ENCODE peak calls at places on chromosomes 12 and 14, in nine cellular contexts. One of them, this sample, is unnamed.

GRCh38 chr12:81530352-81530751 is 228.8 kb downstream of the PPFIA2 start:
- DNase-seq in stimulated activated CD4-positive, alpha-beta T cell treated with anti-CD3 and anti-CD28 coated beads, Interleukin-15, amount 100 ng/mL, for 1 hour: no peak
- DNase-seq in Ammon's horn: no peak
- DNase-seq in H9: no peak
- DNase-seq in HFFc6: no peak
- DNase-seq in naive B cell: no peak
- DNase-seq in DMS79 treated with DMSO at 0.1 percent for 48 hours: no peak
- DNase-seq in activated naive CD4-positive, alpha-beta T cell: no peak
- DNase-seq in activated CD4-positive, alpha-beta T cell treated with anti-CD3 and anti-CD28 coated beads for 48 hours: no peak
- DNase-seq in this sample: no peak

GRCh38 chr14:79708991-79709390 is 502.3 kb downstream of the DIO2 start:
- DNase-seq in naive B cell: no peak
- DNase-seq in Ammon's horn: no peak
- DNase-seq in activated CD4-positive, alpha-beta T cell treated with anti-CD3 and anti-CD28 coated beads for 48 hours: no peak
- DNase-seq in H9: no peak
- DNase-seq in DMS79 treated with DMSO at 0.1 percent for 48 hours: no peak
- DNase-seq in stimulated activated CD4-positive, alpha-beta T cell treated with anti-CD3 and anti-CD28 coated beads, Interleukin-15, amount 100 ng/mL, for 1 hour: no peak
- DNase-seq in HFFc6: no peak
- DNase-seq in activated naive CD4-positive, alpha-beta T cell: no peak
- DNase-seq in this sample: no peak

GRCh38 chr12:132426349-132427176 is 63.4 kb upstream of the FBRSL1 start:
- DNase-seq in Ammon's horn: no peak
- DNase-seq in stimulated activated CD4-positive, alpha-beta T cell treated with anti-CD3 and anti-CD28 coated beads, Interleukin-15, amount 100 ng/mL, for 1 hour: no peak
- DNase-seq in activated CD4-positive, alpha-beta T cell treated with anti-CD3 and anti-CD28 coated beads for 48 hours: no peak
- DNase-seq in DMS79 treated with DMSO at 0.1 percent for 48 hours: no peak
- DNase-seq in H9: no peak
- DNase-seq in HFFc6: no peak
- DNase-seq in naive B cell: no peak
- DNase-seq in activated naive CD4-positive, alpha-beta T cell: no peak
- DNase-seq in this sample: no peak

GRCh38 chr12:68489273-68489672 is 121.4 kb upstream of the RAP1B start:
- DNase-seq in DMS79 treated with DMSO at 0.1 percent for 48 hours: no peak
- DNase-seq in HFFc6: no peak
- DNase-seq in naive B cell: no peak
- DNase-seq in H9: no peak
- DNase-seq in stimulated activated CD4-positive, alpha-beta T cell treated with anti-CD3 and anti-CD28 coated beads, Interleukin-15, amount 100 ng/mL, for 1 hour: no peak
- DNase-seq in Ammon's horn: no peak
- DNase-seq in activated CD4-positive, alpha-beta T cell treated with anti-CD3 and anti-CD28 coated beads for 48 hours: no peak
- DNase-seq in activated naive CD4-positive, alpha-beta T cell: no peak
- DNase-seq in this sample: no peak

GRCh38 chr14:103546651-103547454 is 15.6 kb downstream of the BAG5 start:
- DNase-seq in DMS79 treated with DMSO at 0.1 percent for 48 hours: peak; percentile 58
- DNase-seq in stimulated activated CD4-positive, alpha-beta T cell treated with anti-CD3 and anti-CD28 coated beads, Interleukin-15, amount 100 ng/mL, for 1 hour: peak; percentile 54
- DNase-seq in Ammon's horn: peak; percentile 84
- DNase-seq in activated CD4-positive, alpha-beta T cell treated with anti-CD3 and anti-CD28 coated beads for 48 hours: peak; percentile 85
- DNase-seq in H9: peak; percentile 87
- DNase-seq in activated naive CD4-positive, alpha-beta T cell: peak; percentile 63
- DNase-seq in HFFc6: peak; percentile 21
- DNase-seq in naive B cell: peak; percentile 74
- DNase-seq in this sample: peak; percentile 94

GRCh38 chr14:63273717-63274673 is 44.7 kb downstream of the GPHB5 start:
- DNase-seq in HFFc6: no peak
- DNase-seq in stimulated activated CD4-positive, alpha-beta T cell treated with anti-CD3 and anti-CD28 coated beads, Interleukin-15, amount 100 ng/mL, for 1 hour: no peak
- DNase-seq in activated CD4-positive, alpha-beta T cell treated with anti-CD3 and anti-CD28 coated beads for 48 hours: no peak
- DNase-seq in Ammon's horn: peak; percentile 41
- DNase-seq in DMS79 treated with DMSO at 0.1 percent for 48 hours: no peak
- DNase-seq in H9: no peak
- DNase-seq in activated naive CD4-positive, alpha-beta T cell: no peak
- DNase-seq in naive B cell: no peak
- DNase-seq in this sample: peak; percentile 50

GRCh38 chr14:98594156-98594555 is 677.8 kb downstream of the BCL11B start:
- DNase-seq in Ammon's horn: peak; percentile 11
- DNase-seq in stimulated activated CD4-positive, alpha-beta T cell treated with anti-CD3 and anti-CD28 coated beads, Interleukin-15, amount 100 ng/mL, for 1 hour: no peak
- DNase-seq in H9: no peak
- DNase-seq in naive B cell: no peak
- DNase-seq in DMS79 treated with DMSO at 0.1 percent for 48 hours: no peak
- DNase-seq in HFFc6: no peak
- DNase-seq in activated CD4-positive, alpha-beta T cell treated with anti-CD3 and anti-CD28 coated beads for 48 hours: no peak
- DNase-seq in activated naive CD4-positive, alpha-beta T cell: no peak
- DNase-seq in this sample: no peak

GRCh38 chr12:110619534-110619953 is 5.6 kb downstream of the TCTN1 start:
- DNase-seq in stimulated activated CD4-positive, alpha-beta T cell treated with anti-CD3 and anti-CD28 coated beads, Interleukin-15, amount 100 ng/mL, for 1 hour: no peak
- DNase-seq in DMS79 treated with DMSO at 0.1 percent for 48 hours: no peak
- DNase-seq in naive B cell: peak; percentile 49
- DNase-seq in Ammon's horn: no peak
- DNase-seq in H9: no peak
- DNase-seq in activated CD4-positive, alpha-beta T cell treated with anti-CD3 and anti-CD28 coated beads for 48 hours: peak; percentile 61
- DNase-seq in activated naive CD4-positive, alpha-beta T cell: no peak
- DNase-seq in HFFc6: peak; percentile 5
- DNase-seq in this sample: no peak

GRCh38 chr14:89249296-89249565 is 167.8 kb downstream of the FOXN3 start:
- DNase-seq in activated naive CD4-positive, alpha-beta T cell: no peak
- DNase-seq in activated CD4-positive, alpha-beta T cell treated with anti-CD3 and anti-CD28 coated beads for 48 hours: no peak
- DNase-seq in stimulated activated CD4-positive, alpha-beta T cell treated with anti-CD3 and anti-CD28 coated beads, Interleukin-15, amount 100 ng/mL, for 1 hour: no peak
- DNase-seq in H9: peak; percentile 39
- DNase-seq in Ammon's horn: no peak
- DNase-seq in naive B cell: no peak
- DNase-seq in HFFc6: no peak
- DNase-seq in DMS79 treated with DMSO at 0.1 percent for 48 hours: peak; percentile 96
- DNase-seq in this sample: no peak

GRCh38 chr12:8698132-8698829 is 490 bp downstream of the RIMKLB start:
- DNase-seq in activated CD4-positive, alpha-beta T cell treated with anti-CD3 and anti-CD28 coated beads for 48 hours: peak; percentile 49
- DNase-seq in H9: peak; percentile 78
- DNase-seq in stimulated activated CD4-positive, alpha-beta T cell treated with anti-CD3 and anti-CD28 coated beads, Interleukin-15, amount 100 ng/mL, for 1 hour: peak; percentile 11
- DNase-seq in Ammon's horn: peak; percentile 36
- DNase-seq in DMS79 treated with DMSO at 0.1 percent for 48 hours: no peak
- DNase-seq in activated naive CD4-positive, alpha-beta T cell: peak; percentile 38
- DNase-seq in HFFc6: peak; percentile 7
- DNase-seq in naive B cell: peak; percentile 74
- DNase-seq in this sample: peak; percentile 54

GRCh38 chr12:52823761-52824450 is 10.0 kb upstream of the KRT4 start:
- DNase-seq in activated CD4-positive, alpha-beta T cell treated with anti-CD3 and anti-CD28 coated beads for 48 hours: no peak
- DNase-seq in activated naive CD4-positive, alpha-beta T cell: no peak
- DNase-seq in HFFc6: no peak
- DNase-seq in H9: no peak
- DNase-seq in stimulated activated CD4-positive, alpha-beta T cell treated with anti-CD3 and anti-CD28 coated beads, Interleukin-15, amount 100 ng/mL, for 1 hour: no peak
- DNase-seq in naive B cell: no peak
- DNase-seq in Ammon's horn: no peak
- DNase-seq in DMS79 treated with DMSO at 0.1 percent for 48 hours: no peak
- DNase-seq in this sample: no peak

GRCh38 chr12:49061157-49061650 is 610 bp upstream of the KMT2D start:
- DNase-seq in stimulated activated CD4-positive, alpha-beta T cell treated with anti-CD3 and anti-CD28 coated beads, Interleukin-15, amount 100 ng/mL, for 1 hour: no peak
- DNase-seq in naive B cell: no peak
- DNase-seq in DMS79 treated with DMSO at 0.1 percent for 48 hours: no peak
- DNase-seq in activated naive CD4-positive, alpha-beta T cell: no peak
- DNase-seq in H9: no peak
- DNase-seq in HFFc6: no peak
- DNase-seq in Ammon's horn: no peak
- DNase-seq in activated CD4-positive, alpha-beta T cell treated with anti-CD3 and anti-CD28 coated beads for 48 hours: no peak
- DNase-seq in this sample: no peak

GRCh38 chr14:92577321-92577742 is 63.8 kb downstream of the RIN3 start:
- DNase-seq in activated CD4-positive, alpha-beta T cell treated with anti-CD3 and anti-CD28 coated beads for 48 hours: peak; percentile 47
- DNase-seq in activated naive CD4-positive, alpha-beta T cell: no peak
- DNase-seq in Ammon's horn: no peak
- DNase-seq in naive B cell: peak; percentile 48
- DNase-seq in stimulated activated CD4-positive, alpha-beta T cell treated with anti-CD3 and anti-CD28 coated beads, Interleukin-15, amount 100 ng/mL, for 1 hour: no peak
- DNase-seq in H9: no peak
- DNase-seq in DMS79 treated with DMSO at 0.1 percent for 48 hours: no peak
- DNase-seq in HFFc6: no peak
- DNase-seq in this sample: no peak

GRCh38 chr14:56118611-56119181 is 485 bp downstream of the PELI2 start:
- DNase-seq in HFFc6: no peak
- DNase-seq in DMS79 treated with DMSO at 0.1 percent for 48 hours: no peak
- DNase-seq in H9: no peak
- DNase-seq in naive B cell: no peak
- DNase-seq in activated CD4-positive, alpha-beta T cell treated with anti-CD3 and anti-CD28 coated beads for 48 hours: peak; percentile 31
- DNase-seq in Ammon's horn: peak; percentile 45
- DNase-seq in activated naive CD4-positive, alpha-beta T cell: no peak
- DNase-seq in stimulated activated CD4-positive, alpha-beta T cell treated with anti-CD3 and anti-CD28 coated beads, Interleukin-15, amount 100 ng/mL, for 1 hour: no peak
- DNase-seq in this sample: no peak

GRCh38 chr12:25384954-25385216 is 134.2 kb upstream of the KRAS start:
- DNase-seq in activated naive CD4-positive, alpha-beta T cell: no peak
- DNase-seq in stimulated activated CD4-positive, alpha-beta T cell treated with anti-CD3 and anti-CD28 coated beads, Interleukin-15, amount 100 ng/mL, for 1 hour: no peak
- DNase-seq in activated CD4-positive, alpha-beta T cell treated with anti-CD3 and anti-CD28 coated beads for 48 hours: no peak
- DNase-seq in HFFc6: no peak
- DNase-seq in Ammon's horn: no peak
- DNase-seq in H9: no peak
- DNase-seq in DMS79 treated with DMSO at 0.1 percent for 48 hours: no peak
- DNase-seq in naive B cell: no peak
- DNase-seq in this sample: no peak

GRCh38 chr14:52735921-52736489 is 6.0 kb downstream of the STYX start:
- DNase-seq in HFFc6: no peak
- DNase-seq in activated naive CD4-positive, alpha-beta T cell: no peak
- DNase-seq in stimulated activated CD4-positive, alpha-beta T cell treated with anti-CD3 and anti-CD28 coated beads, Interleukin-15, amount 100 ng/mL, for 1 hour: no peak
- DNase-seq in DMS79 treated with DMSO at 0.1 percent for 48 hours: no peak
- DNase-seq in naive B cell: no peak
- DNase-seq in activated CD4-positive, alpha-beta T cell treated with anti-CD3 and anti-CD28 coated beads for 48 hours: no peak
- DNase-seq in H9: no peak
- DNase-seq in Ammon's horn: no peak
- DNase-seq in this sample: no peak

GRCh38 chr14:88493392-88494185 is 61.2 kb downstream of the PTPN21 start:
- DNase-seq in DMS79 treated with DMSO at 0.1 percent for 48 hours: no peak
- DNase-seq in HFFc6: no peak
- DNase-seq in activated CD4-positive, alpha-beta T cell treated with anti-CD3 and anti-CD28 coated beads for 48 hours: no peak
- DNase-seq in Ammon's horn: no peak
- DNase-seq in stimulated activated CD4-positive, alpha-beta T cell treated with anti-CD3 and anti-CD28 coated beads, Interleukin-15, amount 100 ng/mL, for 1 hour: no peak
- DNase-seq in naive B cell: no peak
- DNase-seq in activated naive CD4-positive, alpha-beta T cell: no peak
- DNase-seq in H9: no peak
- DNase-seq in this sample: no peak

GRCh38 chr14:92673601-92674000 is 74.8 kb downstream of the LGMN start:
- DNase-seq in stimulated activated CD4-positive, alpha-beta T cell treated with anti-CD3 and anti-CD28 coated beads, Interleukin-15, amount 100 ng/mL, for 1 hour: no peak
- DNase-seq in HFFc6: no peak
- DNase-seq in activated naive CD4-positive, alpha-beta T cell: no peak
- DNase-seq in naive B cell: no peak
- DNase-seq in activated CD4-positive, alpha-beta T cell treated with anti-CD3 and anti-CD28 coated beads for 48 hours: no peak
- DNase-seq in DMS79 treated with DMSO at 0.1 percent for 48 hours: no peak
- DNase-seq in Ammon's horn: no peak
- DNase-seq in H9: no peak
- DNase-seq in this sample: no peak

GRCh38 chr14:63551338-63551737 is 8.2 kb upstream of the PPP2R5E start:
- DNase-seq in activated naive CD4-positive, alpha-beta T cell: no peak
- DNase-seq in naive B cell: no peak
- DNase-seq in Ammon's horn: no peak
- DNase-seq in H9: no peak
- DNase-seq in activated CD4-positive, alpha-beta T cell treated with anti-CD3 and anti-CD28 coated beads for 48 hours: no peak
- DNase-seq in DMS79 treated with DMSO at 0.1 percent for 48 hours: no peak
- DNase-seq in stimulated activated CD4-positive, alpha-beta T cell treated with anti-CD3 and anti-CD28 coated beads, Interleukin-15, amount 100 ng/mL, for 1 hour: no peak
- DNase-seq in HFFc6: no peak
- DNase-seq in this sample: no peak

GRCh38 chr12:92735131-92735721 is 32.4 kb downstream of the PLEKHG7 start:
- DNase-seq in naive B cell: no peak
- DNase-seq in HFFc6: peak; percentile 87
- DNase-seq in H9: no peak
- DNase-seq in DMS79 treated with DMSO at 0.1 percent for 48 hours: peak; percentile 83
- DNase-seq in Ammon's horn: peak; percentile 69
- DNase-seq in stimulated activated CD4-positive, alpha-beta T cell treated with anti-CD3 and anti-CD28 coated beads, Interleukin-15, amount 100 ng/mL, for 1 hour: no peak
- DNase-seq in activated CD4-positive, alpha-beta T cell treated with anti-CD3 and anti-CD28 coated beads for 48 hours: no peak
- DNase-seq in activated naive CD4-positive, alpha-beta T cell: no peak
- DNase-seq in this sample: peak; percentile 58

GRCh38 chr12:57892232-57892987 is 45.9 kb upstream of the CTDSP2 start:
- DNase-seq in activated naive CD4-positive, alpha-beta T cell: no peak
- DNase-seq in Ammon's horn: no peak
- DNase-seq in stimulated activated CD4-positive, alpha-beta T cell treated with anti-CD3 and anti-CD28 coated beads, Interleukin-15, amount 100 ng/mL, for 1 hour: no peak
- DNase-seq in HFFc6: no peak
- DNase-seq in DMS79 treated with DMSO at 0.1 percent for 48 hours: no peak
- DNase-seq in naive B cell: no peak
- DNase-seq in H9: no peak
- DNase-seq in activated CD4-positive, alpha-beta T cell treated with anti-CD3 and anti-CD28 coated beads for 48 hours: no peak
- DNase-seq in this sample: no peak

GRCh38 chr14:33747749-33748148 is 203.1 kb downstream of the EGLN3 start:
- DNase-seq in activated CD4-positive, alpha-beta T cell treated with anti-CD3 and anti-CD28 coated beads for 48 hours: no peak
- DNase-seq in Ammon's horn: no peak
- DNase-seq in DMS79 treated with DMSO at 0.1 percent for 48 hours: no peak
- DNase-seq in naive B cell: no peak
- DNase-seq in stimulated activated CD4-positive, alpha-beta T cell treated with anti-CD3 and anti-CD28 coated beads, Interleukin-15, amount 100 ng/mL, for 1 hour: no peak
- DNase-seq in HFFc6: no peak
- DNase-seq in H9: no peak
- DNase-seq in activated naive CD4-positive, alpha-beta T cell: no peak
- DNase-seq in this sample: no peak

GRCh38 chr14:65846469-65846868 is 433.9 kb downstream of the FUT8 start:
- DNase-seq in DMS79 treated with DMSO at 0.1 percent for 48 hours: peak; percentile 45
- DNase-seq in naive B cell: no peak
- DNase-seq in stimulated activated CD4-positive, alpha-beta T cell treated with anti-CD3 and anti-CD28 coated beads, Interleukin-15, amount 100 ng/mL, for 1 hour: no peak
- DNase-seq in activated naive CD4-positive, alpha-beta T cell: no peak
- DNase-seq in HFFc6: no peak
- DNase-seq in H9: no peak
- DNase-seq in activated CD4-positive, alpha-beta T cell treated with anti-CD3 and anti-CD28 coated beads for 48 hours: no peak
- DNase-seq in Ammon's horn: peak; percentile 29
- DNase-seq in this sample: no peak

GRCh38 chr12:74415633-74416032 is 122.0 kb upstream of the ATXN7L3B start:
- DNase-seq in naive B cell: no peak
- DNase-seq in stimulated activated CD4-positive, alpha-beta T cell treated with anti-CD3 and anti-CD28 coated beads, Interleukin-15, amount 100 ng/mL, for 1 hour: no peak
- DNase-seq in activated naive CD4-positive, alpha-beta T cell: no peak
- DNase-seq in HFFc6: peak; percentile 10
- DNase-seq in Ammon's horn: peak; percentile 52
- DNase-seq in H9: no peak
- DNase-seq in activated CD4-positive, alpha-beta T cell treated with anti-CD3 and anti-CD28 coated beads for 48 hours: no peak
- DNase-seq in DMS79 treated with DMSO at 0.1 percent for 48 hours: no peak
- DNase-seq in this sample: no peak

GRCh38 chr14:80644826-80645225 is 296.7 kb downstream of the CEP128 start:
- DNase-seq in DMS79 treated with DMSO at 0.1 percent for 48 hours: no peak
- DNase-seq in stimulated activated CD4-positive, alpha-beta T cell treated with anti-CD3 and anti-CD28 coated beads, Interleukin-15, amount 100 ng/mL, for 1 hour: no peak
- DNase-seq in H9: no peak
- DNase-seq in HFFc6: no peak
- DNase-seq in Ammon's horn: no peak
- DNase-seq in activated naive CD4-positive, alpha-beta T cell: no peak
- DNase-seq in naive B cell: no peak
- DNase-seq in activated CD4-positive, alpha-beta T cell treated with anti-CD3 and anti-CD28 coated beads for 48 hours: no peak
- DNase-seq in this sample: no peak

GRCh38 chr14:51781352-51781751 is 79.1 kb upstream of the GNG2 start:
- DNase-seq in HFFc6: no peak
- DNase-seq in Ammon's horn: no peak
- DNase-seq in naive B cell: no peak
- DNase-seq in H9: no peak
- DNase-seq in activated CD4-positive, alpha-beta T cell treated with anti-CD3 and anti-CD28 coated beads for 48 hours: no peak
- DNase-seq in activated naive CD4-positive, alpha-beta T cell: no peak
- DNase-seq in stimulated activated CD4-positive, alpha-beta T cell treated with anti-CD3 and anti-CD28 coated beads, Interleukin-15, amount 100 ng/mL, for 1 hour: no peak
- DNase-seq in DMS79 treated with DMSO at 0.1 percent for 48 hours: no peak
- DNase-seq in this sample: no peak

GRCh38 chr14:106268013-106268727 is 741.8 kb downstream of the TMEM121 start:
- DNase-seq in Ammon's horn: no peak
- DNase-seq in DMS79 treated with DMSO at 0.1 percent for 48 hours: no peak
- DNase-seq in activated CD4-positive, alpha-beta T cell treated with anti-CD3 and anti-CD28 coated beads for 48 hours: peak; percentile 95
- DNase-seq in naive B cell: peak; percentile 57
- DNase-seq in stimulated activated CD4-positive, alpha-beta T cell treated with anti-CD3 and anti-CD28 coated beads, Interleukin-15, amount 100 ng/mL, for 1 hour: peak; percentile 52
- DNase-seq in activated naive CD4-positive, alpha-beta T cell: peak; percentile 72
- DNase-seq in HFFc6: no peak
- DNase-seq in H9: no peak
- DNase-seq in this sample: no peak

GRCh38 chr14:95323917-95324316 is 4.2 kb upstream of the CLMN start:
- DNase-seq in DMS79 treated with DMSO at 0.1 percent for 48 hours: no peak
- DNase-seq in stimulated activated CD4-positive, alpha-beta T cell treated with anti-CD3 and anti-CD28 coated beads, Interleukin-15, amount 100 ng/mL, for 1 hour: no peak
- DNase-seq in activated naive CD4-positive, alpha-beta T cell: no peak
- DNase-seq in naive B cell: no peak
- DNase-seq in HFFc6: no peak
- DNase-seq in Ammon's horn: no peak
- DNase-seq in H9: no peak
- DNase-seq in activated CD4-positive, alpha-beta T cell treated with anti-CD3 and anti-CD28 coated beads for 48 hours: no peak
- DNase-seq in this sample: no peak

GRCh38 chr12:14395059-14395778 is 29.7 kb downstream of the ATF7IP start:
- DNase-seq in Ammon's horn: no peak
- DNase-seq in stimulated activated CD4-positive, alpha-beta T cell treated with anti-CD3 and anti-CD28 coated beads, Interleukin-15, amount 100 ng/mL, for 1 hour: no peak
- DNase-seq in activated naive CD4-positive, alpha-beta T cell: no peak
- DNase-seq in H9: no peak
- DNase-seq in naive B cell: peak; percentile 44
- DNase-seq in HFFc6: no peak
- DNase-seq in activated CD4-positive, alpha-beta T cell treated with anti-CD3 and anti-CD28 coated beads for 48 hours: no peak
- DNase-seq in DMS79 treated with DMSO at 0.1 percent for 48 hours: no peak
- DNase-seq in this sample: no peak

GRCh38 chr12:120914794-120915193 is 10.6 kb upstream of the SPPL3 start:
- DNase-seq in naive B cell: no peak
- DNase-seq in activated CD4-positive, alpha-beta T cell treated with anti-CD3 and anti-CD28 coated beads for 48 hours: no peak
- DNase-seq in H9: no peak
- DNase-seq in activated naive CD4-positive, alpha-beta T cell: no peak
- DNase-seq in stimulated activated CD4-positive, alpha-beta T cell treated with anti-CD3 and anti-CD28 coated beads, Interleukin-15, amount 100 ng/mL, for 1 hour: no peak
- DNase-seq in DMS79 treated with DMSO at 0.1 percent for 48 hours: no peak
- DNase-seq in HFFc6: no peak
- DNase-seq in Ammon's horn: no peak
- DNase-seq in this sample: no peak